ENCODE peak calls at places on chromosomes 12 and 14, in six cellular contexts. One of them, this sample, is unnamed.

GRCh38 chr14:75242546-75243273 is 35.9 kb upstream of the FOS start:
- DNase-seq in MM.1S: no peak
- DNase-seq in GM23248: peak
- DNase-seq in GM23338: no peak
- DNase-seq in HCT116: no peak
- DNase-seq in neural progenitor cell: peak
- DNase-seq in this sample: no peak

GRCh38 chr14:56524971-56525677 is 54.5 kb upstream of the TMEM260 start:
- DNase-seq in GM23338: peak
- DNase-seq in MM.1S: no peak
- DNase-seq in HCT116: no peak
- DNase-seq in GM23248: no peak
- DNase-seq in neural progenitor cell: no peak
- DNase-seq in this sample: no peak

GRCh38 chr14:54572316-54572715 is 5.4 kb downstream of the SAMD4A start:
- DNase-seq in GM23338: peak
- DNase-seq in MM.1S: peak
- DNase-seq in neural progenitor cell: peak
- DNase-seq in HCT116: no peak
- DNase-seq in GM23248: peak
- DNase-seq in this sample: peak

GRCh38 chr14:34051966-34052657 is 101.2 kb upstream of the EGLN3 start:
- DNase-seq in neural progenitor cell: no peak
- DNase-seq in GM23248: peak
- DNase-seq in HCT116: peak
- DNase-seq in GM23338: no peak
- DNase-seq in MM.1S: peak
- DNase-seq in this sample: no peak

GRCh38 chr12:49375406-49375805 is 8.1 kb downstream of the SPATS2 start:
- DNase-seq in neural progenitor cell: no peak
- DNase-seq in GM23248: no peak
- DNase-seq in HCT116: no peak
- DNase-seq in GM23338: no peak
- DNase-seq in MM.1S: no peak
- DNase-seq in this sample: no peak

GRCh38 chr14:54816450-54816849 is 86.2 kb downstream of the GCH1 start:
- DNase-seq in neural progenitor cell: no peak
- DNase-seq in GM23338: no peak
- DNase-seq in GM23248: no peak
- DNase-seq in MM.1S: no peak
- DNase-seq in HCT116: no peak
- DNase-seq in this sample: no peak

GRCh38 chr14:87567926-87568325 is 425.1 kb downstream of the GALC start:
- DNase-seq in GM23248: no peak
- DNase-seq in neural progenitor cell: no peak
- DNase-seq in HCT116: no peak
- DNase-seq in MM.1S: no peak
- DNase-seq in GM23338: no peak
- DNase-seq in this sample: no peak

GRCh38 chr14:99242238-99242637 is 29.8 kb downstream of the BCL11B start:
- DNase-seq in MM.1S: no peak
- DNase-seq in HCT116: no peak
- DNase-seq in GM23338: no peak
- DNase-seq in neural progenitor cell: no peak
- DNase-seq in GM23248: no peak
- DNase-seq in this sample: no peak

GRCh38 chr14:88426271-88426670 is 40.8 kb downstream of the SPATA7 start:
- DNase-seq in neural progenitor cell: peak
- DNase-seq in GM23338: peak
- DNase-seq in GM23248: no peak
- DNase-seq in MM.1S: no peak
- DNase-seq in HCT116: no peak
- DNase-seq in this sample: no peak

GRCh38 chr14:24436355-24437019 is 6.1 kb downstream of the SDR39U1 start:
- DNase-seq in neural progenitor cell: peak
- DNase-seq in HCT116: peak
- DNase-seq in GM23338: peak
- DNase-seq in GM23248: peak
- DNase-seq in MM.1S: no peak
- DNase-seq in this sample: peak

GRCh38 chr12:66804555-66804954 is 125.7 kb upstream of the GRIP1 start:
- DNase-seq in GM23338: peak
- DNase-seq in HCT116: no peak
- DNase-seq in MM.1S: no peak
- DNase-seq in neural progenitor cell: peak
- DNase-seq in GM23248: no peak
- DNase-seq in this sample: no peak

GRCh38 chr14:58977366-58977765 is 211.1 kb upstream of the DAAM1 start:
- DNase-seq in MM.1S: no peak
- DNase-seq in GM23338: no peak
- DNase-seq in neural progenitor cell: no peak
- DNase-seq in HCT116: no peak
- DNase-seq in GM23248: peak
- DNase-seq in this sample: no peak

GRCh38 chr14:71021347-71022014 is 114.2 kb downstream of the PCNX1 start:
- DNase-seq in MM.1S: no peak
- DNase-seq in GM23338: no peak
- DNase-seq in neural progenitor cell: no peak
- DNase-seq in GM23248: peak
- DNase-seq in HCT116: peak
- DNase-seq in this sample: no peak

GRCh38 chr12:64187370-64187769 is 34.7 kb downstream of the KICS2 start:
- DNase-seq in HCT116: no peak
- DNase-seq in GM23248: peak
- DNase-seq in neural progenitor cell: no peak
- DNase-seq in GM23338: no peak
- DNase-seq in MM.1S: no peak
- DNase-seq in this sample: no peak

GRCh38 chr14:87944987-87945604 is 47.9 kb downstream of the GALC start:
- DNase-seq in neural progenitor cell: peak
- DNase-seq in GM23338: peak
- DNase-seq in MM.1S: peak
- DNase-seq in GM23248: peak
- DNase-seq in HCT116: peak
- DNase-seq in this sample: peak

GRCh38 chr12:131458048-131458374 is 252.9 kb upstream of the SFSWAP start:
- DNase-seq in HCT116: no peak
- DNase-seq in GM23338: no peak
- DNase-seq in neural progenitor cell: no peak
- DNase-seq in MM.1S: no peak
- DNase-seq in GM23248: no peak
- DNase-seq in this sample: no peak

GRCh38 chr12:18651525-18651924 is 86.3 kb downstream of the PLCZ1 start:
- DNase-seq in MM.1S: no peak
- DNase-seq in GM23248: peak
- DNase-seq in GM23338: no peak
- DNase-seq in HCT116: no peak
- DNase-seq in neural progenitor cell: no peak
- DNase-seq in this sample: no peak

GRCh38 chr14:92597873-92598548 is 84.4 kb downstream of the RIN3 start:
- DNase-seq in GM23338: no peak
- DNase-seq in MM.1S: no peak
- DNase-seq in HCT116: no peak
- DNase-seq in neural progenitor cell: no peak
- DNase-seq in GM23248: no peak
- DNase-seq in this sample: no peak

GRCh38 chr12:52175411-52176350 is 16.1 kb downstream of the KRT80 start:
- DNase-seq in neural progenitor cell: peak
- DNase-seq in GM23338: no peak
- DNase-seq in HCT116: no peak
- DNase-seq in MM.1S: no peak
- DNase-seq in GM23248: no peak
- DNase-seq in this sample: no peak

GRCh38 chr12:39272934-39273770 is 169.8 kb downstream of the KIF21A start:
- DNase-seq in GM23338: peak
- DNase-seq in HCT116: peak
- DNase-seq in GM23248: peak
- DNase-seq in MM.1S: peak
- DNase-seq in neural progenitor cell: peak
- DNase-seq in this sample: peak

GRCh38 chr14:64998455-64998931 is 11.8 kb downstream of the FNTB start:
- DNase-seq in neural progenitor cell: no peak
- DNase-seq in GM23338: no peak
- DNase-seq in HCT116: no peak
- DNase-seq in GM23248: peak
- DNase-seq in MM.1S: no peak
- DNase-seq in this sample: no peak

GRCh38 chr14:50964683-50965390 is 20.6 kb upstream of the PYGL start:
- DNase-seq in HCT116: no peak
- DNase-seq in GM23338: no peak
- DNase-seq in GM23248: peak
- DNase-seq in MM.1S: no peak
- DNase-seq in neural progenitor cell: no peak
- DNase-seq in this sample: no peak

GRCh38 chr12:117316336-117316735 is 45.1 kb downstream of the NOS1 start:
- DNase-seq in HCT116: no peak
- DNase-seq in GM23248: no peak
- DNase-seq in MM.1S: no peak
- DNase-seq in GM23338: no peak
- DNase-seq in neural progenitor cell: no peak
- DNase-seq in this sample: no peak

GRCh38 chr14:94555991-94556390 is 5.3 kb upstream of the SERPINA4 start:
- DNase-seq in GM23248: no peak
- DNase-seq in neural progenitor cell: no peak
- DNase-seq in MM.1S: no peak
- DNase-seq in HCT116: no peak
- DNase-seq in GM23338: no peak
- DNase-seq in this sample: no peak

GRCh38 chr14:77126461-77126990 is 15.1 kb downstream of the ZDHHC22 start:
- DNase-seq in neural progenitor cell: no peak
- DNase-seq in GM23248: no peak
- DNase-seq in GM23338: no peak
- DNase-seq in MM.1S: no peak
- DNase-seq in HCT116: no peak
- DNase-seq in this sample: no peak

GRCh38 chr14:87916103-87916885 is 76.7 kb downstream of the GALC start:
- DNase-seq in GM23338: no peak
- DNase-seq in GM23248: no peak
- DNase-seq in HCT116: no peak
- DNase-seq in neural progenitor cell: no peak
- DNase-seq in MM.1S: no peak
- DNase-seq in this sample: no peak

GRCh38 chr12:82314406-82314892 is 43.7 kb downstream of the CCDC59 start:
- DNase-seq in MM.1S: no peak
- DNase-seq in GM23338: peak
- DNase-seq in neural progenitor cell: peak
- DNase-seq in GM23248: no peak
- DNase-seq in HCT116: no peak
- DNase-seq in this sample: no peak

GRCh38 chr14:88189040-88189839 is 133.8 kb downstream of the KCNK10 start:
- DNase-seq in neural progenitor cell: peak
- DNase-seq in HCT116: peak
- DNase-seq in GM23248: peak
- DNase-seq in GM23338: peak
- DNase-seq in MM.1S: peak
- DNase-seq in this sample: peak

GRCh38 chr14:44657153-44657552 is 150.1 kb upstream of the FSCB start:
- DNase-seq in GM23338: no peak
- DNase-seq in GM23248: no peak
- DNase-seq in neural progenitor cell: no peak
- DNase-seq in MM.1S: no peak
- DNase-seq in HCT116: no peak
- DNase-seq in this sample: no peak

GRCh38 chr14:99271951-99272668 is at the start of gene BCL11B:
- DNase-seq in HCT116: peak
- DNase-seq in MM.1S: peak
- DNase-seq in neural progenitor cell: peak
- DNase-seq in GM23248: peak
- DNase-seq in GM23338: peak
- DNase-seq in this sample: peak

GRCh38 chr12:100520048-100520769 is 46.5 kb downstream of the NR1H4 start:
- DNase-seq in GM23248: no peak
- DNase-seq in neural progenitor cell: peak
- DNase-seq in MM.1S: no peak
- DNase-seq in HCT116: no peak
- DNase-seq in GM23338: peak
- DNase-seq in this sample: no peak

GRCh38 chr12:54016478-54016964 is 7.7 kb downstream of the HOXC8 start:
- DNase-seq in MM.1S: no peak
- DNase-seq in GM23338: no peak
- DNase-seq in HCT116: no peak
- DNase-seq in GM23248: peak
- DNase-seq in neural progenitor cell: no peak
- DNase-seq in this sample: no peak
- H2AFZ ChIP-seq in MM.1S: no peak
- H2AFZ ChIP-seq in GM23338: no peak
- H2AFZ ChIP-seq in HCT116: peak
- H2AFZ ChIP-seq in GM23248: peak
- H2AFZ ChIP-seq in neural progenitor cell: no peak
- H2AFZ ChIP-seq in this sample: no peak

GRCh38 chr12:56785874-56786273 is 22.8 kb downstream of the HSD17B6 start:
- DNase-seq in GM23338: no peak
- DNase-seq in GM23248: no peak
- DNase-seq in neural progenitor cell: no peak
- DNase-seq in MM.1S: no peak
- DNase-seq in HCT116: no peak
- DNase-seq in this sample: no peak
- TF ChIP-seq EZH2phosphoT487 in GM23338: no peak
- TF ChIP-seq EZH2phosphoT487 in GM23248: no peak
- TF ChIP-seq EZH2phosphoT487 in neural progenitor cell: no peak
- TF ChIP-seq EZH2phosphoT487 in MM.1S: no peak
- TF ChIP-seq EZH2phosphoT487 in HCT116: no peak
- TF ChIP-seq EZH2phosphoT487 in this sample: no peak

GRCh38 chr14:101716077-101716950 is 45.2 kb upstream of the PPP2R5C start:
- DNase-seq in MM.1S: no peak
- DNase-seq in HCT116: no peak
- DNase-seq in GM23248: no peak
- DNase-seq in GM23338: no peak
- DNase-seq in neural progenitor cell: no peak
- DNase-seq in this sample: no peak

GRCh38 chr14:101719708-101720107 is 41.8 kb upstream of the PPP2R5C start:
- DNase-seq in neural progenitor cell: no peak
- DNase-seq in HCT116: no peak
- DNase-seq in GM23338: peak
- DNase-seq in MM.1S: no peak
- DNase-seq in GM23248: no peak
- DNase-seq in this sample: no peak

GRCh38 chr14:101719045-101719645 is 42.4 kb upstream of the PPP2R5C start:
- DNase-seq in HCT116: no peak
- DNase-seq in neural progenitor cell: no peak
- DNase-seq in GM23248: no peak
- DNase-seq in GM23338: no peak
- DNase-seq in MM.1S: no peak
- DNase-seq in this sample: no peak

GRCh38 chr14:101716956-101717662 is 44.4 kb upstream of the PPP2R5C start:
- DNase-seq in neural progenitor cell: no peak
- DNase-seq in MM.1S: no peak
- DNase-seq in GM23338: no peak
- DNase-seq in HCT116: no peak
- DNase-seq in GM23248: peak
- DNase-seq in this sample: no peak

GRCh38 chr14:101717663-101718490 is 43.6 kb upstream of the PPP2R5C start:
- DNase-seq in MM.1S: no peak
- DNase-seq in HCT116: no peak
- DNase-seq in neural progenitor cell: no peak
- DNase-seq in GM23248: no peak
- DNase-seq in GM23338: no peak
- DNase-seq in this sample: no peak
- H2AFZ ChIP-seq in MM.1S: no peak
- H2AFZ ChIP-seq in HCT116: no peak
- H2AFZ ChIP-seq in neural progenitor cell: peak
- H2AFZ ChIP-seq in GM23248: no peak
- H2AFZ ChIP-seq in GM23338: peak
- H2AFZ ChIP-seq in this sample: no peak

GRCh38 chr14:84237881-84238280 is 1292.1 kb upstream of the FLRT2 start:
- DNase-seq in neural progenitor cell: no peak
- DNase-seq in GM23248: no peak
- DNase-seq in MM.1S: no peak
- DNase-seq in HCT116: no peak
- DNase-seq in GM23338: no peak
- DNase-seq in this sample: no peak
- TF ChIP-seq EZH2phosphoT487 in neural progenitor cell: no peak
- TF ChIP-seq EZH2phosphoT487 in GM23248: no peak
- TF ChIP-seq EZH2phosphoT487 in MM.1S: no peak
- TF ChIP-seq EZH2phosphoT487 in HCT116: no peak
- TF ChIP-seq EZH2phosphoT487 in GM23338: no peak
- TF ChIP-seq EZH2phosphoT487 in this sample: no peak